ENCODE peak calls at places on chromosomes 13 and 19, in ten cellular contexts. U, A, V, I, Q, M, R, L, D and H are unnamed samples.

GRCh38 chr13:33194820-33195692 is 90.5 kb downstream of the STARD13 start:
- DNase-seq in L (no peak), I (peak; percentile 46), A (peak; percentile 65), D (peak; percentile 87), V (no peak), M (peak; percentile 93), R (no peak), Q (no peak), U (peak; percentile 89), H (no peak)

GRCh38 chr19:19619849-19620210 is 1.3 kb upstream of the PBX4 start:
- DNase-seq in L (no peak), U (no peak), R (no peak), A (no peak), D (no peak), Q (no peak), I (no peak), V (no peak), M (no peak), H (no peak)

GRCh38 chr13:41145136-41145908 is 12.7 kb upstream of the KBTBD6 start:
- DNase-seq in U (peak; percentile 25), I (no peak), D (peak; percentile 76), R (no peak), L (no peak), M (peak; percentile 18), V (no peak), A (peak; percentile 32), Q (no peak), H (no peak)

GRCh38 chr19:11494634-11495285 is 10.9 kb downstream of the ZNF653 start:
- DNase-seq in U (no peak), V (no peak), A (no peak), Q (no peak), D (no peak), I (no peak), M (no peak), L (no peak), R (no peak), H (no peak)

GRCh38 chr13:36282818-36283432 is 14.7 kb downstream of the CCDC169 start:
- DNase-seq in U (no peak), D (no peak), L (peak; percentile 25), Q (peak; percentile 2), R (no peak), V (no peak), M (peak; percentile 62), I (peak; percentile 23), A (peak; percentile 77), H (no peak)

GRCh38 chr13:30847697-30848307 is 58.3 kb upstream of the MEDAG start:
- DNase-seq in D (no peak), I (no peak), L (no peak), Q (no peak), M (peak; percentile 100), V (no peak), A (peak; percentile 100), U (peak; percentile 99), R (no peak), H (peak; percentile 84)

GRCh38 chr13:64753606-64754005 is 2476.5 kb downstream of the PCDH9 start:
- DNase-seq in I (no peak), U (no peak), V (no peak), A (peak; percentile 69), M (peak; percentile 6), D (no peak), R (no peak), L (no peak), Q (no peak), H (no peak)

GRCh38 chr19:51491586-51491985 is 10.0 kb downstream of the SIGLEC12 start:
- DNase-seq in I (no peak), L (no peak), V (no peak), R (no peak), D (no peak), M (no peak), U (no peak), A (no peak), Q (no peak), H (no peak)

GRCh38 chr19:13281567-13282291 is 131.5 kb downstream of the IER2 start:
- DNase-seq in V (no peak), U (no peak), R (peak; percentile 46), D (no peak), Q (no peak), I (no peak), A (no peak), L (no peak), M (peak; percentile 16), H (no peak)

GRCh38 chr13:50071399-50071798 is 56.2 kb downstream of the KCNRG start:
- DNase-seq in M (no peak), D (no peak), U (no peak), A (peak; percentile 28), R (no peak), I (no peak), V (no peak), Q (no peak), L (no peak), H (no peak)

GRCh38 chr13:77918391-77919261 is at the start of gene EDNRB:
- DNase-seq in D (no peak), Q (no peak), A (peak; percentile 41), U (no peak), L (no peak), V (peak; percentile 67), I (no peak), M (peak; percentile 43), R (peak; percentile 80), H (no peak)

GRCh38 chr19:50449236-50449899 is 16.7 kb downstream of the MYBPC2 start:
- DNase-seq in M (peak; percentile 9), R (no peak), L (no peak), D (no peak), U (no peak), Q (no peak), V (no peak), I (peak; percentile 38), A (no peak), H (no peak)

GRCh38 chr19:3771906-3772450 is at the start of gene RAX2:
- DNase-seq in Q (no peak), D (no peak), U (no peak), I (no peak), V (no peak), M (no peak), L (peak; percentile 41), A (no peak), R (no peak), H (no peak)

GRCh38 chr13:41827507-41828213 is 133.2 kb downstream of the VWA8 start:
- DNase-seq in Q (peak; percentile 39), U (peak; percentile 80), I (peak; percentile 77), A (peak; percentile 93), R (no peak), L (no peak), D (peak; percentile 61), V (no peak), M (peak; percentile 95), H (peak; percentile 48)

GRCh38 chr19:34259367-34259865 is 5.1 kb downstream of the GARRE1 start:
- DNase-seq in M (peak; percentile 44), U (no peak), I (no peak), V (no peak), R (no peak), D (no peak), A (peak; percentile 37), L (no peak), Q (no peak), H (no peak)

GRCh38 chr19:11089254-11090013 is at the start of gene LDLR:
- DNase-seq in U (peak; percentile 59), A (peak; percentile 93), M (peak; percentile 96), I (peak; percentile 94), R (peak; percentile 95), V (peak; percentile 92), L (peak; percentile 98), Q (peak; percentile 92), D (peak; percentile 87), H (peak; percentile 91)

DNA sequence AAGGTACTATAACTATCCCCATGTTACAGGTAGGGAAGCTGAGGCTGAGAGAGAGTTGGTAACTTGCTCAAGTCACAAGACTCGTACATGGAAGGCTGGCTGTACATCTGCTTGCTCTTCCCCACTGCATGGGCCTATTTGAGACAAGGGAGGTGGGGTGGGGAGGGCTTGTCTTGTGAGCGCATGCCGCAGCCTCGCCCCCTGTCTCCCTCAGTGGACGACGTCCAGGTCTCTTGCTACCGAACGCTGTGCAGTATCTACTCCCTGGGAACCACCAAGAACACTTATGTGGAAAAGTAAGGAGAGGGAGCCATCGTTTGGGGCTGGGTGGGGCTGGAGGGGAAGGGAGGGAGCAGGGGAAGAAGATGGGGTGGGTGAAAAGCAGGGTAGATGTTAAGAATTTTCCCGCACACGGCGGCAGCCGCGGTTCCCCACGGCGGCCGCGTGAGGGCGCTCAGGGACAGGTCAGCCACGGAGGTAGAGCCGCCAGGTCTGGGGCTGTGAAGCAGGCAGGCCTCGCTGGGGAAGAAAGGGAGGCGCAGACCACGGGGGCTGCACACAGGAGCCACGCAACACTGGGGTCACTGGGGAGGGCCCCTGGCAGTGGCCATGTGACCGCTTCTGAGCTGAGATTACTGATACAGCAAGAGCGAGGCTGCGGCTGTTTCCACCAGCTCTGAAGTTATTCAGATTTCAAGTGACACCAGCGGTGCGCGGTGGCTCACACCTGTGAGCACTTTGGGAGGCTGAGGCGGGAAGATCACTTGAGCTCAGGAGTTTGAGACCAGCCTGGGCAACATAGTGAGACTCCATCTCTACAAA is 81.5 kb downstream of the RYR1 start:
- DNase-seq in M (peak; percentile 39), V (peak; percentile 51), Q (peak; percentile 27), I (peak; percentile 83), L (peak; percentile 86), D (peak; percentile 3), U (no peak), R (no peak), A (peak; percentile 46), H (peak; percentile 29)
- TF ChIP-seq CTCF in M (peak; percentile 77), V (peak; percentile 75), Q (peak; percentile 84), I (peak; percentile 99), L (peak; percentile 93), D (peak; percentile 88), U (peak; percentile 91), R (peak; percentile 73), A (peak; percentile 94), H (peak; percentile 93)

DNA sequence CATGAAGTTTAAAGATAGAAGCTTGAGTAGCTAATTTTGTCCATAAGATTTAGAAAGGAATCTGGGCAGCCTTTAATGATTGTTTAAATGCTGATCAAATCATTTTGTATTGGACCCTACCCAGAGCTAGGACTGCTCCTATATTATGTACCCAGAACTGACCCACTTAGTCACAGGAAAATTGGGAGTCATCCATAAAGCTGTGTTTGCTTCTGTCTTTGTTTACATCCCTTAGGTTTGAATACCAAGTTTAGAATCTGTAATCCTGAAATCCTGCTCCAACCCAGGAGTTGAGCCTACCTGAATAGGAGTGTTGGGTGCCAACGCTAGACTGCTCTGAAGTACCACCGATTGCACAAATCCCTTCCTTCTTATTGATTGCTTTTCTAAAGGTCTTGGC is 23.8 kb downstream of the LCP1 start:
- DNase-seq in I (no peak), Q (no peak), D (no peak), V (no peak), L (no peak), M (no peak), U (no peak), A (no peak), R (no peak), H (no peak)
- H3K4me3 ChIP-seq in I (no peak overlapping the region), Q (no peak overlapping the region), D (no peak overlapping the region), V (no peak overlapping the region), L (no peak overlapping the region), M (no peak overlapping the region), U (no peak overlapping the region), A (no peak overlapping the region), R (no peak overlapping the region), H (no peak overlapping the region)

GRCh38 chr13:113624235-113624587 is 33.8 kb downstream of the ATP4B start:
- DNase-seq in D (no peak), I (no peak), R (no peak), A (no peak), M (no peak), V (no peak), Q (no peak), U (no peak), L (no peak), H (no peak)
- TF ChIP-seq CTCF in D (no peak), I (no peak), R (no peak), A (no peak), M (no peak), V (no peak), Q (no peak), U (no peak), L (no peak), H (no peak)

GRCh38 chr13:26880741-26881140 is 120.2 kb upstream of the GPR12 start:
- DNase-seq in V (no peak), R (no peak), M (peak; percentile 13), L (no peak), Q (no peak), D (no peak), A (no peak), I (no peak), U (no peak), H (no peak)
- H3K4me3 ChIP-seq in V (no peak overlapping the region), R (no peak overlapping the region), M (no peak overlapping the region), L (no peak overlapping the region), Q (no peak overlapping the region), D (no peak overlapping the region), A (peak overlapping the region; percentile 17), I (no peak overlapping the region), U (no peak overlapping the region), H (no peak overlapping the region)